ENCODE peak calls at places on chromosomes 7 and 10, in seven cellular contexts. Z, L, R, X, K, U and S are unnamed samples. For H3K79me1, the result is how much of the 10 kb centered on the place peaks cover.

GRCh38 chr10:77602913-77603528 is 34.6 kb downstream of the KCNMA1 start:
- DNase-seq in K (no peak), Z (no peak), U (no peak), R (no peak), L (peak), X (peak), S (no peak)

GRCh38 chr7:108045154-108045553 is 42.2 kb upstream of the LAMB1 start:
- DNase-seq in R (no peak), Z (no peak), U (no peak), K (no peak), X (peak), L (peak), S (no peak)

GRCh38 chr10:13712799-13713581 is 126.2 kb downstream of the PRPF18 start:
- DNase-seq in Z (no peak), X (peak), R (peak), L (peak), U (no peak), K (no peak), S (peak)

GRCh38 chr7:36262706-36263484 is 109.8 kb downstream of the EEPD1 start:
- DNase-seq in Z (no peak), L (no peak), K (no peak), U (no peak), R (no peak), X (no peak), S (no peak)

GRCh38 chr7:151764056-151764920 is 112.6 kb downstream of the PRKAG2 start:
- DNase-seq in K (no peak), L (no peak), X (no peak), R (no peak), U (no peak), Z (no peak), S (no peak)

GRCh38 chr7:23055582-23056178 is 41.8 kb upstream of the HYCC1 start:
- DNase-seq in U (no peak), L (peak), X (peak), R (peak), Z (peak), K (peak), S (peak)

GRCh38 chr7:31853380-31853779 is 166.4 kb downstream of the PPP1R17 start:
- DNase-seq in L (peak), U (no peak), K (no peak), X (peak), R (no peak), Z (no peak), S (peak)

GRCh38 chr7:11831727-11832495 is at the start of gene THSD7A:
- DNase-seq in R (peak), U (peak), L (peak), Z (peak), X (peak), K (peak), S (peak)

GRCh38 chr10:97081621-97082235 is 104.0 kb downstream of the SLIT1 start:
- DNase-seq in U (peak), L (peak), R (peak), K (peak), Z (peak), X (peak), S (peak)

GRCh38 chr10:73892314-73893080 is 18.1 kb upstream of the CAMK2G start:
- DNase-seq in R (peak), U (no peak), L (peak), K (no peak), Z (no peak), X (peak), S (no peak)

GRCh38 chr7:93551063-93551895 is 23.2 kb downstream of the CALCR start:
- DNase-seq in Z (no peak), U (no peak), X (peak), K (peak), L (peak), R (peak), S (peak)

GRCh38 chr7:101731502-101732084 is 85.8 kb upstream of the CUX1 start:
- DNase-seq in L (no peak), U (no peak), K (no peak), Z (no peak), X (no peak), R (no peak), S (no peak)

GRCh38 chr10:99285846-99286245 is 43.3 kb upstream of the CNNM1 start:
- DNase-seq in X (peak), L (peak), K (no peak), Z (no peak), R (no peak), U (no peak), S (no peak)

GRCh38 chr10:111656066-111656465 is 527.5 kb downstream of the GPAM start:
- DNase-seq in R (peak), K (no peak), U (no peak), Z (no peak), X (no peak), L (no peak), S (no peak)

GRCh38 chr10:100996678-100997363 is 2.8 kb upstream of the LZTS2 start:
- DNase-seq in Z (peak), X (no peak), K (peak), R (peak), L (no peak), U (no peak), S (peak)

DNA sequence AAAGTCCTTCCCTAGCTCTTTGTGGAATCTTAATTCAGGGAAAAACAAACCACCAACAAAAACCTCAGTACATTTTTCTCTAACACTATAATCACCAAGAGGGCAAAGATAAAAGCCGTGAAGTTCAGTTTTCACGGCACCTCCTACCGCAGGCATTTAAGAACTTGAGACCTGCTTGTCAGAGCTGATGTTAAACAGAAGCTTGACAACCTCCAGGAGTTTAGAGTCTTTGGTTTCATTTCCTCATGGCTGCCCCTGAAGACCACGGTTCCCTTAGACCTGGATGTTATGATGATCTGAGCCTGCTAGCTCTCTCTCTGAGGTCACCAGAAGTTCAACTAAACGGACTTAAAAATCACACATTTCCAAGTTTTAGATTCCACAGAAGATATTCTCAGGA is 258.1 kb downstream of the GFRA1 start:
- DNase-seq in Z (no peak), K (no peak), R (no peak), U (no peak), X (peak), L (no peak), S (peak)
- H3K79me1 ChIP-seq in Z (under half), K (under half), R (under half), U (under half), X (under half), L (under half), S (under half)

DNA sequence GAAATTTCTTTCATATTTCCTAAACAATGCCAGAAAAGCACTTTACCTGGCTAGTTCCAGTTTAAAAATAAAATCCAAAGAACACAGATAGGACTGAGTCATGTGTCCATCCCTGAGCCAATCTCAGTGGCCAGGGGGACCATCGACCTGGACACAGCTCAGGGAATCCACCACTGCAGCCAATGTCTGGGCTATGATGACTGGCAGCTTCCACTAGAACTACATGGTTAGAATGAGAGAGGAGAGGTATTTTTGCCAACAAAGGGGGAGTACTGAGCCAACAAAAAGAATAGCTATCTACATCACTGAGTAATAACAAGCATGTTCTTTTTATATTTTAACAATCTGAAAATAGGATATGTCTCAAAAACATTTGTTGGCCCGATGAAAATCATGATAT is 104.2 kb downstream of the TPK1 start:
- DNase-seq in K (no peak), X (no peak), R (no peak), L (no peak), U (no peak), Z (no peak), S (no peak)
- H2BK5ac ChIP-seq in K (no peak), X (no peak), R (no peak), L (no peak), U (no peak), Z (no peak), S (no peak)

GRCh38 chr7:123972045-123972444 is 47.0 kb downstream of the SPAM1 start:
- DNase-seq in L (no peak), Z (no peak), R (no peak), X (no peak), U (no peak), K (no peak), S (no peak)

GRCh38 chr7:123979876-123980275 is 53.0 kb downstream of the TMEM229A start:
- DNase-seq in R (peak), U (no peak), L (no peak), X (peak), Z (no peak), K (no peak), S (no peak)

GRCh38 chr7:123977081-123977480 is 52.0 kb downstream of the SPAM1 start:
- DNase-seq in U (no peak), L (no peak), X (no peak), K (no peak), Z (no peak), R (no peak), S (no peak)

GRCh38 chr7:123974326-123974908 is 49.4 kb downstream of the SPAM1 start:
- DNase-seq in K (no peak), Z (no peak), R (no peak), X (no peak), U (no peak), L (no peak), S (no peak)

DNA sequence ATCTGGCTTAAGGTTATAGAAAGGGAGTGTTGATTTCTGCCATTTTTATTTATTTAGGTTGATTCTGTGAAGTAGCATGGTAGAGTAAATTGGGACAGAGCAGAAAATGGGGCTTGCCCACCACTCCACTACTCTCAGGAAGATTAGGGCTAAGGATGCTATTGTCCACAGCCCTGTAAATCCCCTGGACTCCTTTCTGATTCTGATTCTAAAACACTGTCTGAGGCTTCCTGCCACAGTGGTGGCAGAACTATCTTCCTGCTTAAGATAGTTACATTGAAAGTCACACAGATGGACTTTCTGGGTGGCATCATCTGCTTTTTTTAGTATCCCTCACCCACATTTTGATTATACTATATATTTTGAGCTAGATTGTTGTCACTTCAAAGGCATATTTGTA is 50.0 kb downstream of the SPAM1 start:
- DNase-seq in X (no peak), K (no peak), R (no peak), Z (no peak), L (no peak), U (no peak), S (no peak)
- H3K23ac ChIP-seq in X (no peak), K (no peak), R (no peak), Z (no peak), L (no peak), U (no peak), S (no peak)

GRCh38 chr7:116781584-116781983 is 80.8 kb upstream of the CAPZA2 start:
- DNase-seq in X (no peak), Z (no peak), R (no peak), K (no peak), L (no peak), U (no peak), S (no peak)

GRCh38 chr7:116782177-116782711 is 80.1 kb upstream of the CAPZA2 start:
- DNase-seq in K (peak), U (no peak), X (no peak), L (peak), Z (no peak), R (peak), S (peak)

GRCh38 chr7:116780521-116780920 is 81.9 kb upstream of the CAPZA2 start:
- DNase-seq in R (no peak), U (no peak), L (no peak), X (no peak), Z (no peak), K (no peak), S (no peak)

GRCh38 chr7:116779921-116780320 is 82.5 kb upstream of the CAPZA2 start:
- DNase-seq in K (no peak), Z (no peak), R (peak), L (no peak), U (no peak), X (no peak), S (no peak)

DNA sequence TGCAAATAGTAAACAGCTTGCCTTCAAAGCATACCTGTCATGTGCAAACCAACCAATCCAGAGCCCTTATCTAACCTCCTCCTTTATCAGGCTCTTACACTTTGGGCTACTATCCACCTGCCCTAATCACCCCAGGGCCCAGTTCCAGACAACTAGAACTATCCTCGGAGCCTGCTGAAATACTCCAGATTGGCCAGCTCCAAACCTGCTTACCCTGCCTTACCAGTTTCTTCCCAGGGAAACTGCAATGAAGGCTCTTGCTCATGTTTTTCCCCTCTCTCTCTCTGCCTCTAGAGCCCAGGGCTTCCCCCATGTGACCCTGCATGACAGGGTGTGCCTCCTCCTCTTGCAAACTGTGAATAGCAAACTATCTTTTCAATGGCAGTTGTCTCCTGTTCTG is 81.4 kb upstream of the CAPZA2 start:
- DNase-seq in Z (peak), K (no peak), R (peak), X (no peak), U (no peak), L (no peak), S (peak)
- H3K79me1 ChIP-seq in Z (under half), K (under half), R (under half), X (under half), U (under half), L (under half), S (under half)

DNA sequence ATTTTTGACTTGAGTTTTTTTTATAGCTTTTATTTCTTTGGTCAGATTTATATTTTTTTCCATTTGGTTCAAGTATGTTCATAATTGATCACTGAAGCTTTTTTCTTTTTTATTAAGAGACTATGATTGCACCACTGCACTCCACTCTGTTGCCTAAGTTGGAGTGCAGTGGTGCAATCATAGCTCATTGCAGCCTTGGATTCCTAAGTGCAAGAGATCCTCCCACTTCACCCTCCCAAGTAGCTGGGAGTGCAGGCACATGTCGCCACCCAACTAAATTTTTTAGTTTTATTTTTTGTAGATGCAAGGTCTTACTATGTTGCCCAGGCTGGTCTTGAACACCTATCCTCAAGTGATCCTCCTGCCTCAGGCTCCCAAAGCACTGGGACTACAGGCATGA is 97.7 kb upstream of the KIF5B start:
- DNase-seq in U (no peak), K (no peak), L (no peak), R (peak), Z (no peak), X (no peak), S (no peak)
- H2BK5ac ChIP-seq in U (no peak), K (no peak), L (no peak), R (no peak), Z (no peak), X (no peak), S (no peak)

GRCh38 chr10:10475812-10476211 is 541.9 kb upstream of the CELF2 start:
- DNase-seq in R (no peak), U (no peak), K (no peak), Z (peak), L (no peak), X (no peak), S (peak)
- H3K23ac ChIP-seq in R (no peak), U (no peak), K (no peak), Z (no peak), L (no peak), X (no peak), S (no peak)

DNA sequence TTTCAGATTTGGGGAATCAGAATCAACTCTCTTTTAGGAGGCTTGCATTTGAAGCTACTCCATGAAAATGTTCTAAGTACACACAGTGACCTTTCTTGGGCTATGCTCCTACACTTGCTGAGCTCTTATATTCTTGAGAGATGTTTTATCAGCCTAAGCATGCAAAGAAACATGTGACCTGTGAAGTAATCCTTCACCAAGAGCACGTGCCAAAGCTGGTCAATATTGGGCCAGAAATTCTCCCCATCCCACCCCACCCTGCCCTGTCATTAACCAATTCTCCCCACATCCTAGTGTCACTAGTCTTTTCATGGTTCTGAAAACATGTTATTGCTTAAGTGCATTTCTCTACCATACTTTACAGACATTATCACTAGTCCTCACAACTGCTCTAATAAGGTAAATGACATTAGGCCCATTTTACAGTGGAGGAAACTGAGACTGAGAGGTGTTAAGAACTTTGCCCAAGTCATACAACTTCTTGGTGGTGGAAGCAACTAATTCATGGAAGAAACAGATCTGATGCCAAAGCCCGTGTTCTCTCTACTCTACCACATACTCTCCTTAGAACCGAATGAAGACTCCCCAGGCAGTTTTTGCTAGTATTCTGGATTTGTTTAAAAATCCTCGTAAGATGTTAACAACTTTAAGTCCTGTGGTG is 200.6 kb downstream of the PTEN start:
- DNase-seq in L (no peak), Z (no peak), K (no peak), R (no peak), X (no peak), U (no peak), S (no peak)
- H3K79me1 ChIP-seq in L (under half), Z (under half), K (under half), R (under half), X (under half), U (under half), S (under half)

GRCh38 chr10:124688889-124689670 is 55.1 kb downstream of the FAM53B start:
- DNase-seq in U (no peak), L (no peak), R (no peak), X (no peak), Z (no peak), K (no peak), S (peak)
- H2BK5ac ChIP-seq in U (no peak), L (no peak), R (no peak), X (no peak), Z (no peak), K (no peak), S (no peak)